ENCODE peak calls at places on chromosome 2, in six cellular contexts. J is left kidney, S is NCI-H460, Z is T-helper 1 cell, B is HTR-8/SVneo, P is neural progenitor cell. V is an unnamed sample.

GRCh38 chr2:216109962-216110614 is 940 bp downstream of the XRCC5 start:
- DNase-seq in J (peak; percentile 58), P (peak; percentile 39), B (peak; percentile 17), Z (no peak), S (no peak), V (no peak)

GRCh38 chr2:12348216-12348615 is 368.5 kb upstream of the TRIB2 start:
- DNase-seq in P (no peak), Z (no peak), B (no peak), S (no peak), J (no peak), V (no peak)

GRCh38 chr2:223019987-223020717 is 31.8 kb upstream of the KCNE4 start:
- DNase-seq in B (no peak), Z (no peak), P (no peak), S (no peak), J (no peak), V (no peak)

GRCh38 chr2:3422161-3422767 is 42.8 kb downstream of the TRAPPC12 start:
- DNase-seq in S (no peak), B (no peak), J (no peak), P (no peak), Z (no peak), V (no peak)

GRCh38 chr2:199704358-199705238 is 146.4 kb downstream of the FTCDNL1 start:
- DNase-seq in P (peak; percentile 51), S (peak; percentile 63), Z (no peak), J (peak; percentile 13), B (peak; percentile 48), V (no peak)

GRCh38 chr2:190214434-190215194 is 105.0 kb downstream of the HIBCH start:
- DNase-seq in P (peak; percentile 12), J (peak; percentile 7), B (no peak), S (no peak), Z (no peak), V (no peak)

GRCh38 chr2:177172034-177172880 is 40.3 kb upstream of the HNRNPA3 start:
- DNase-seq in P (no peak), S (peak; percentile 36), Z (no peak), J (no peak), B (peak; percentile 64), V (no peak)

GRCh38 chr2:234555161-234555560 is 58.3 kb upstream of the ARL4C start:
- DNase-seq in B (no peak), Z (no peak), J (no peak), P (no peak), S (no peak), V (no peak)

GRCh38 chr2:180505203-180505602 is 475.2 kb upstream of the UBE2E3 start:
- DNase-seq in Z (no peak), J (no peak), P (no peak), S (no peak), B (no peak), V (no peak)

GRCh38 chr2:179981085-179981484 is 26.0 kb downstream of the CWC22 start:
- DNase-seq in B (no peak), P (no peak), Z (no peak), J (no peak), S (no peak), V (no peak)